ENCODE peak calls at places on chromosome 9, in ten cellular contexts. H is H4, F is lower lobe of right lung, J is activated gamma-delta T cell treated with Interleukin-2 at 50 U/mL for 16 hours, X is hepatocyte, P is NCI-H1048, V is cardiac muscle cell, A is fibroblast of pulmonary artery, Q is skeletal muscle cell, G is left cardiac atrium. D is an unnamed sample.

GRCh38 chr9:3760031-3760430 is 234.2 kb upstream of the RFX3 start:
- DNase-seq in X (no peak), A (no peak), P (no peak), J (no peak), V (no peak), H (peak), G (no peak), Q (no peak), F (no peak), D (no peak)

GRCh38 chr9:133680976-133681657 is 45.0 kb downstream of the DBH start:
- DNase-seq in H (no peak), A (no peak), P (no peak), V (no peak), X (no peak), J (no peak), G (peak), Q (no peak), F (peak), D (no peak)

GRCh38 chr9:4137755-4138154 is 162.1 kb downstream of the GLIS3 start:
- DNase-seq in J (no peak), V (no peak), X (no peak), Q (peak), H (peak), P (no peak), A (peak), F (no peak), G (no peak), D (no peak)

GRCh38 chr9:26811106-26811505 is 81.5 kb downstream of the CAAP1 start:
- DNase-seq in Q (no peak), A (peak), H (no peak), X (no peak), F (no peak), J (no peak), P (no peak), V (no peak), G (no peak), D (no peak)

GRCh38 chr9:134165357-134166315 is 1.3 kb upstream of the RNU6ATAC start:
- DNase-seq in F (peak), G (no peak), X (no peak), P (no peak), J (no peak), A (peak), Q (no peak), V (no peak), H (no peak), D (no peak)

GRCh38 chr9:72292184-72292787 is 72.7 kb downstream of the ZFAND5 start:
- DNase-seq in V (peak), H (peak), X (peak), A (peak), G (no peak), F (no peak), P (no peak), J (no peak), Q (no peak), D (no peak)

GRCh38 chr9:24487946-24488345 is 57.8 kb downstream of the IZUMO3 start:
- DNase-seq in H (no peak), F (no peak), J (no peak), Q (no peak), X (no peak), P (no peak), A (no peak), V (no peak), G (no peak), D (no peak)

GRCh38 chr9:24297931-24298330 is 247.8 kb downstream of the IZUMO3 start:
- DNase-seq in P (no peak), F (no peak), X (no peak), J (no peak), Q (no peak), V (no peak), A (no peak), H (no peak), G (no peak), D (no peak)

GRCh38 chr9:125674981-125675973 is 31.7 kb downstream of the MAPKAP1 start:
- DNase-seq in F (no peak), G (no peak), V (no peak), X (peak), A (peak), J (no peak), Q (peak), P (no peak), H (peak), D (no peak)